ENCODE peak calls at places on chromosomes 1 and 21, in four cellular contexts. One of them, this sample, is unnamed.
A peak's percentile ranks its signal among the peaks of the same experiment; 100 is the strongest.

GRCh38 chr1:67956096-67956495 is 94.3 kb downstream of the DIRAS3 start:
- DNase-seq in HepG2: no peak
- DNase-seq in GM12878: no peak
- DNase-seq in H1: no peak
- DNase-seq in this sample: no peak

GRCh38 chr1:172955161-172955821 is 95.5 kb downstream of the TNFSF18 start:
- DNase-seq in HepG2: no peak
- DNase-seq in GM12878: no peak
- DNase-seq in H1: no peak
- DNase-seq in this sample: no peak

GRCh38 chr21:37337831-37338230 is 28.7 kb upstream of the DYRK1A start:
- DNase-seq in HepG2: no peak
- DNase-seq in H1: no peak
- DNase-seq in GM12878: no peak
- DNase-seq in this sample: no peak

GRCh38 chr1:180237850-180238476 is 7.9 kb downstream of the LHX4 start:
- DNase-seq in GM12878: no peak
- DNase-seq in H1: no peak
- DNase-seq in HepG2: no peak
- DNase-seq in this sample: no peak

GRCh38 chr21:29481641-29482040 is 182.9 kb downstream of the BACH1 start:
- DNase-seq in GM12878: no peak
- DNase-seq in HepG2: no peak
- DNase-seq in H1: no peak
- DNase-seq in this sample: no peak

GRCh38 chr1:18387307-18387706 is 93.4 kb upstream of the KLHDC7A start:
- DNase-seq in H1: no peak
- DNase-seq in GM12878: no peak
- DNase-seq in HepG2: no peak
- DNase-seq in this sample: no peak

GRCh38 chr1:237041795-237042466 is at the start of gene RYR2:
- DNase-seq in H1: peak; percentile 70
- DNase-seq in HepG2: no peak
- DNase-seq in GM12878: no peak
- DNase-seq in this sample: peak; percentile 88

GRCh38 chr1:83909687-83910086 is 89.2 kb downstream of the TTLL7 start:
- DNase-seq in GM12878: no peak
- DNase-seq in HepG2: no peak
- DNase-seq in H1: no peak
- DNase-seq in this sample: no peak

GRCh38 chr1:244791061-244791460 is 44.4 kb upstream of the COX20 start:
- DNase-seq in HepG2: no peak
- DNase-seq in GM12878: no peak
- DNase-seq in H1: no peak
- DNase-seq in this sample: no peak

GRCh38 chr1:156859523-156860112 is 701 bp upstream of the INSRR start:
- DNase-seq in HepG2: no peak
- DNase-seq in GM12878: no peak
- DNase-seq in H1: no peak
- DNase-seq in this sample: peak; percentile 61

GRCh38 chr1:107593436-107594209 is 371.4 kb downstream of the VAV3 start:
- DNase-seq in H1: no peak
- DNase-seq in HepG2: no peak
- DNase-seq in GM12878: no peak
- DNase-seq in this sample: no peak

GRCh38 chr1:47325530-47325929 is 8.1 kb upstream of the CMPK1 start:
- DNase-seq in H1: no peak
- DNase-seq in GM12878: no peak
- DNase-seq in HepG2: no peak
- DNase-seq in this sample: no peak

GRCh38 chr1:150372580-150372979 is 8.6 kb downstream of the RPRD2 start:
- DNase-seq in GM12878: no peak
- DNase-seq in H1: no peak
- DNase-seq in HepG2: no peak
- DNase-seq in this sample: no peak

GRCh38 chr1:237962985-237963384 is 72.3 kb upstream of the ZP4 start:
- DNase-seq in HepG2: no peak
- DNase-seq in GM12878: no peak
- DNase-seq in H1: no peak
- DNase-seq in this sample: no peak

GRCh38 chr1:2493691-2494322 is 17.7 kb downstream of the PLCH2 start:
- DNase-seq in GM12878: no peak
- DNase-seq in HepG2: no peak
- DNase-seq in H1: no peak
- DNase-seq in this sample: no peak

GRCh38 chr1:222787746-222788145 is 27.1 kb upstream of the DISP1 start:
- DNase-seq in HepG2: no peak
- DNase-seq in GM12878: no peak
- DNase-seq in H1: no peak
- DNase-seq in this sample: no peak

GRCh38 chr1:14071581-14071980 is 371.6 kb downstream of the PRDM2 start:
- DNase-seq in HepG2: no peak
- DNase-seq in H1: no peak
- DNase-seq in GM12878: no peak
- DNase-seq in this sample: no peak

GRCh38 chr1:156420209-156421061 is 51.4 kb downstream of the RHBG start:
- DNase-seq in GM12878: no peak
- DNase-seq in H1: no peak
- DNase-seq in HepG2: no peak
- DNase-seq in this sample: peak; percentile 68

GRCh38 chr1:201576914-201577313 is 38.0 kb downstream of the NAV1 start:
- DNase-seq in H1: no peak
- DNase-seq in HepG2: no peak
- DNase-seq in GM12878: no peak
- DNase-seq in this sample: no peak

GRCh38 chr1:201582261-201582951 is 43.5 kb downstream of the NAV1 start:
- DNase-seq in HepG2: no peak
- DNase-seq in GM12878: no peak
- DNase-seq in H1: no peak
- DNase-seq in this sample: peak; percentile 56

GRCh38 chr1:201573923-201574322 is 35.0 kb downstream of the NAV1 start:
- DNase-seq in HepG2: no peak
- DNase-seq in H1: no peak
- DNase-seq in GM12878: no peak
- DNase-seq in this sample: no peak

GRCh38 chr1:201575912-201576311 is 37.0 kb downstream of the NAV1 start:
- DNase-seq in GM12878: no peak
- DNase-seq in HepG2: no peak
- DNase-seq in H1: no peak
- DNase-seq in this sample: no peak

DNA sequence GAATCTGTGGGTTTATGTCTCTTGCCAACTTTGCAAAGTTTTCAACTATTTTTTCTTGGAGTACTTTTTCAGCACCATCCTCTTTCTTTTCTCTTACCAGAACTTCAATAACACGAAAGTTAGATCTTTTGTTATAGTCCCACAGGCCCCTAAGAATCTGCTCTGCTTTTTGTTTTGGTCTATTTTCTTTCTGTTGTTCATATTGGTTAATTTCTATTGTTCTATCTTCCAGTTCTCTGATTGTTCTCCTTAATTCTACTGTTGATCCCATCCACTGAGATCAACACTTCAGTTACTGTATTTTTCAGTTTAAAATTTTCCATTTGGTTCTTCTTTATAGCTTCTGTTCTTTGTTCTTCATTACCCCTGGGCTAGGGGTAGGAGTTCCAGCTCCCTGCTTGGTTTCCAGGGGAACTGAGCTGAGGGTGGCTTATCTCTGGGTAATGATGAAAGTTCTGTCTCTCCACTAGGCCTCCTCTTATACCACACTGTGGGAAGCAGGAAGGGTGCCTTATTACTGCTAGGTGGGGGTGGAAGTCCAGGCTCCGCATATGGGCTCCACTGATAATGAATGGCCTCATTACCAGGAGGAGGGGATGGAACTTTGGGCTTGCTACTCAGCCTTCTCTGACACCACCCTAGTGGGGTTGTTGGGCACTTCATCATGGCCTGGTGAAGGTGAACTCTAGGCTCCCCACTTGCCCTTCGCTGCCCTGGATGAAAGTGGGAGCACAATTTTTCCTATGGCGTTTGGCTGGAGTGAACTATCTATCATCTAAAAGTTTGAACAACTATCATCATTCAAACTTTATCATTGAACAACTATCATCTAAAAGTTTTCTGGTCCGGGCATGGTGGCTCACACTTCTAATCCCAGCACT is 39.3 kb downstream of the NAV1 start:
- DNase-seq in GM12878: no peak
- DNase-seq in HepG2: no peak
- DNase-seq in H1: no peak
- DNase-seq in this sample: no peak
- TF ChIP-seq TCF12 in GM12878: no peak
- TF ChIP-seq TCF12 in HepG2: no peak
- TF ChIP-seq TCF12 in H1: no peak
- TF ChIP-seq TCF12 in this sample: no peak

GRCh38 chr1:32438136-32438535 is 26.7 kb upstream of the ZBTB8B start:
- DNase-seq in GM12878: no peak
- DNase-seq in HepG2: no peak
- DNase-seq in H1: peak; percentile 66
- DNase-seq in this sample: no peak
- TF ChIP-seq TCF12 in GM12878: no peak
- TF ChIP-seq TCF12 in HepG2: no peak
- TF ChIP-seq TCF12 in H1: peak; percentile 87
- TF ChIP-seq TCF12 in this sample: no peak

GRCh38 chr1:40855513-40855912 is 6.7 kb downstream of the CITED4 start:
- DNase-seq in GM12878: no peak
- DNase-seq in HepG2: peak; percentile 22
- DNase-seq in H1: no peak
- DNase-seq in this sample: no peak
- TF ChIP-seq TCF12 in GM12878: no peak
- TF ChIP-seq TCF12 in HepG2: no peak
- TF ChIP-seq TCF12 in H1: no peak
- TF ChIP-seq TCF12 in this sample: no peak

GRCh38 chr1:55040953-55041494 is 1.7 kb downstream of the PCSK9 start:
- DNase-seq in H1: no peak
- DNase-seq in HepG2: no peak
- DNase-seq in GM12878: no peak
- DNase-seq in this sample: no peak
- TF ChIP-seq TCF12 in H1: no peak
- TF ChIP-seq TCF12 in HepG2: no peak
- TF ChIP-seq TCF12 in GM12878: no peak
- TF ChIP-seq TCF12 in this sample: no peak

GRCh38 chr1:77670330-77670729 is 12.1 kb downstream of the ZZZ3 start:
- DNase-seq in HepG2: no peak
- DNase-seq in GM12878: no peak
- DNase-seq in H1: no peak
- DNase-seq in this sample: no peak

GRCh38 chr1:77672374-77672773 is 10.1 kb downstream of the ZZZ3 start:
- DNase-seq in HepG2: no peak
- DNase-seq in GM12878: no peak
- DNase-seq in H1: no peak
- DNase-seq in this sample: no peak

GRCh38 chr1:77673030-77673429 is 9.4 kb downstream of the ZZZ3 start:
- DNase-seq in GM12878: no peak
- DNase-seq in H1: no peak
- DNase-seq in HepG2: no peak
- DNase-seq in this sample: no peak

GRCh38 chr1:77673716-77674355 is 8.6 kb downstream of the ZZZ3 start:
- DNase-seq in HepG2: no peak
- DNase-seq in H1: no peak
- DNase-seq in GM12878: no peak
- DNase-seq in this sample: no peak

GRCh38 chr1:77671836-77672235 is 10.6 kb downstream of the ZZZ3 start:
- DNase-seq in GM12878: no peak
- DNase-seq in H1: no peak
- DNase-seq in HepG2: no peak
- DNase-seq in this sample: no peak
- TF ChIP-seq TCF12 in GM12878: no peak
- TF ChIP-seq TCF12 in H1: no peak
- TF ChIP-seq TCF12 in HepG2: no peak
- TF ChIP-seq TCF12 in this sample: peak; percentile 43

GRCh38 chr1:23743287-23744052 is at the start of gene ELOA:
- DNase-seq in GM12878: no peak
- DNase-seq in HepG2: peak; percentile 35
- DNase-seq in H1: peak; percentile 23
- DNase-seq in this sample: peak; percentile 99
- TF ChIP-seq TCF12 in GM12878: peak; percentile 60
- TF ChIP-seq TCF12 in HepG2: no peak
- TF ChIP-seq TCF12 in H1: no peak
- TF ChIP-seq TCF12 in this sample: no peak